ENCODE peak calls at places on chromosomes 4 and X, in seven cellular contexts. K is SK-N-SH, B is neural progenitor cell, Z is GM23338, H is MM.1S, C is HCT116, D is hepatocyte. U is an unnamed sample.

GRCh38 chrX:28391528-28391927 is 195.7 kb upstream of the IL1RAPL1 start:
- DNase-seq in C (no peak), Z (no peak), D (no peak), K (no peak), H (no peak), B (no peak), U (no peak)

GRCh38 chr4:71243434-71243833 is 95.4 kb upstream of the SLC4A4 start:
- DNase-seq in H (no peak), K (no peak), C (no peak), Z (no peak), D (no peak), B (no peak), U (no peak)

GRCh38 chr4:69984030-69984443 is 11.7 kb upstream of the STATH start:
- DNase-seq in Z (peak), K (no peak), B (peak), C (no peak), H (peak), D (peak), U (no peak)

GRCh38 chr4:14853186-14853946 is 148.9 kb upstream of the CPEB2 start:
- DNase-seq in K (no peak), C (no peak), D (peak), H (no peak), Z (peak), B (no peak), U (peak)

GRCh38 chrX:47690175-47690574 is 31.2 kb upstream of the UXT start:
- DNase-seq in C (peak), Z (no peak), B (no peak), K (no peak), H (no peak), D (no peak), U (peak)

GRCh38 chr4:98522603-98523395 is 135.6 kb downstream of the TSPAN5 start:
- DNase-seq in B (peak), K (no peak), H (no peak), C (peak), D (peak), Z (no peak), U (peak)

GRCh38 chrX:22202251-22202650 is 70.5 kb upstream of the CBLL2 start:
- DNase-seq in B (no peak), C (no peak), H (no peak), D (no peak), K (no peak), Z (no peak), U (no peak)

GRCh38 chr4:147683172-147683571 is 791 bp downstream of the PRMT9 start:
- DNase-seq in K (peak), D (peak), H (peak), Z (peak), C (no peak), B (peak), U (peak)

GRCh38 chrX:361231-362145 is 25.2 kb downstream of the PPP2R3B start:
- DNase-seq in Z (no peak), K (no peak), H (no peak), D (no peak), B (no peak), C (no peak), U (no peak)

GRCh38 chr4:140256335-140256734 is 102.4 kb upstream of the MAML3 start:
- DNase-seq in B (no peak), C (no peak), D (peak), H (peak), K (no peak), Z (no peak), U (peak)

GRCh38 chrX:9942086-9942485 is 25.1 kb upstream of the CLDN34 start:
- DNase-seq in Z (no peak), K (no peak), B (no peak), C (no peak), H (peak), D (no peak), U (no peak)

GRCh38 chr4:48173055-48173991 is 39.3 kb upstream of the TXK start:
- DNase-seq in H (no peak), B (peak), K (no peak), Z (peak), C (peak), D (peak), U (peak)

GRCh38 chr4:26609398-26609797 is 25.5 kb downstream of the TBC1D19 start:
- DNase-seq in K (no peak), B (no peak), C (no peak), Z (no peak), D (no peak), H (no peak), U (no peak)

GRCh38 chr4:632926-633325 is 7.6 kb downstream of the PDE6B start:
- DNase-seq in D (no peak), H (no peak), C (no peak), B (no peak), Z (no peak), K (no peak), U (no peak)

GRCh38 chr4:184792950-184793555 is 32.7 kb downstream of the ACSL1 start:
- DNase-seq in D (peak), Z (no peak), K (no peak), H (no peak), C (peak), B (no peak), U (peak)

GRCh38 chrX:115892787-115893671 is 277.5 kb upstream of the AGTR2 start:
- DNase-seq in D (no peak), H (peak), B (peak), C (peak), K (peak), Z (peak), U (peak)

GRCh38 chr4:152101546-152102183 is 340.9 kb upstream of the GATB start:
- DNase-seq in Z (no peak), D (no peak), H (no peak), C (no peak), K (no peak), B (no peak), U (no peak)

GRCh38 chrX:37423864-37424569 is 74.9 kb downstream of the PRRG1 start:
- DNase-seq in K (no peak), Z (peak), C (no peak), H (no peak), D (no peak), B (no peak), U (no peak)

GRCh38 chr4:25030283-25031076 is at the start of gene LGI2:
- DNase-seq in H (peak), B (peak), Z (peak), K (peak), C (no peak), D (peak), U (peak)

GRCh38 chr4:2047031-2047660 is 12.0 kb upstream of the NAT8L start:
- DNase-seq in H (no peak), C (no peak), D (no peak), K (peak), Z (no peak), B (no peak), U (no peak)

GRCh38 chr4:184386271-184386781 is 88.0 kb downstream of the IRF2 start:
- DNase-seq in H (no peak), B (no peak), K (no peak), C (no peak), D (peak), Z (peak), U (no peak)

GRCh38 chr4:40990202-40990898 is 224.0 kb downstream of the APBB2 start:
- DNase-seq in D (no peak), Z (no peak), K (no peak), C (peak), B (no peak), H (no peak), U (peak)

GRCh38 chr4:65370709-65371108 is 299.6 kb downstream of the EPHA5 start:
- DNase-seq in D (no peak), B (no peak), K (no peak), C (no peak), Z (no peak), H (no peak), U (no peak)

GRCh38 chrX:67734111-67734753 is 190.4 kb downstream of the AR start:
- DNase-seq in B (no peak), K (no peak), C (no peak), Z (no peak), D (no peak), H (no peak), U (no peak)

GRCh38 chrX:47366051-47366722 is 4.2 kb upstream of the ZNF157 start:
- DNase-seq in Z (peak), K (peak), H (peak), B (peak), C (no peak), D (peak), U (peak)

GRCh38 chr4:149223659-149224058 is 592.0 kb downstream of the IQCM start:
- DNase-seq in Z (no peak), B (no peak), C (no peak), K (no peak), H (no peak), D (no peak), U (peak)

GRCh38 chr4:26022346-26022891 is 108.4 kb downstream of the SMIM20 start:
- DNase-seq in K (no peak), B (no peak), D (peak), C (no peak), Z (no peak), H (no peak), U (peak)

GRCh38 chr4:10104211-10104990 is 12.2 kb downstream of the WDR1 start:
- DNase-seq in H (peak), K (no peak), Z (no peak), D (no peak), B (peak), C (no peak), U (peak)

GRCh38 chrX:45769919-45770582 is 569.4 kb upstream of the DIPK2B start:
- DNase-seq in D (peak), Z (no peak), K (peak), C (no peak), H (no peak), B (peak), U (peak)

GRCh38 chrX:31376408-31376807 is 304.6 kb upstream of the FTHL17 start:
- DNase-seq in K (no peak), B (no peak), D (no peak), C (no peak), Z (no peak), H (no peak), U (no peak)

GRCh38 chrX:126770179-126770578 is 49.4 kb upstream of the PRR32 start:
- DNase-seq in B (peak), K (peak), H (peak), D (peak), C (no peak), Z (peak), U (peak)

GRCh38 chr4:83011779-83012630 is 1.4 kb upstream of the LIN54 start:
- DNase-seq in K (no peak), C (no peak), Z (peak), H (peak), B (no peak), D (peak), U (peak)

GRCh38 chrX:118251251-118251650 is 94.7 kb upstream of the WDR44 start:
- DNase-seq in Z (no peak), D (no peak), B (no peak), K (no peak), H (no peak), C (no peak), U (peak)

GRCh38 chrX:118255921-118256320 is 90.0 kb upstream of the WDR44 start:
- DNase-seq in H (no peak), B (no peak), D (no peak), C (no peak), Z (no peak), K (no peak), U (no peak)

GRCh38 chrX:118257781-118258180 is 88.1 kb upstream of the WDR44 start:
- DNase-seq in Z (no peak), C (no peak), B (no peak), H (no peak), K (no peak), D (no peak), U (no peak)

GRCh38 chrX:118252967-118253366 is 92.9 kb upstream of the WDR44 start:
- DNase-seq in K (no peak), H (no peak), D (no peak), B (no peak), Z (no peak), C (no peak), U (no peak)

DNA sequence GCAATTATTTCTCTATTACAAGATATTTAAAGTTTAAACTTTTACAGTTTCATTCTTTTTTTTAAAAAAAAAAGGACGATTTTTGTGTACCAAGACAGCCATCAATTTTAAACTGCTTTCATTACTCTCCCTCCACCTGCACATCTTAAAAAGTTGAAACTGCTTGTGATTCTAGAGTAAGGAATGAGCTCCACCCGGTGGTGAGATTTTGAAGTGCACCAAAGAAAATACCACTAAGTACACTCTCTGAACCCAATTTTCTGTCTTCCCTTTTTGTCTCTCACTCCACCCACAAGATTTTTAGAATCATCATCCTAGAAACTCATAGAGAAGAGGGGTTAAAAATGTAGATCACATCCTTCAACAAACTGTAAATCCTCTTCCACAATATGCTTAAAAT is 91.3 kb upstream of the WDR44 start:
- DNase-seq in Z (peak), C (peak), H (peak), B (peak), K (peak), D (peak), U (peak)
- TF ChIP-seq EZH2phosphoT487 in Z (no peak), C (no peak), H (no peak), B (no peak), K (no peak), D (no peak), U (no peak)

GRCh38 chr4:138804705-138805104 is 210.9 kb upstream of the NOCT start:
- DNase-seq in K (no peak), C (no peak), D (peak), H (no peak), B (peak), Z (no peak), U (peak)

GRCh38 chr4:138796761-138797160 is 218.8 kb upstream of the NOCT start:
- DNase-seq in Z (no peak), B (no peak), D (no peak), H (no peak), C (no peak), K (no peak), U (no peak)

GRCh38 chr4:138798404-138798803 is 217.2 kb upstream of the NOCT start:
- DNase-seq in Z (no peak), D (no peak), K (no peak), C (no peak), H (no peak), B (no peak), U (no peak)

GRCh38 chr4:138797646-138798045 is 217.9 kb upstream of the NOCT start:
- DNase-seq in D (no peak), B (no peak), Z (no peak), H (no peak), K (no peak), C (no peak), U (no peak)

DNA sequence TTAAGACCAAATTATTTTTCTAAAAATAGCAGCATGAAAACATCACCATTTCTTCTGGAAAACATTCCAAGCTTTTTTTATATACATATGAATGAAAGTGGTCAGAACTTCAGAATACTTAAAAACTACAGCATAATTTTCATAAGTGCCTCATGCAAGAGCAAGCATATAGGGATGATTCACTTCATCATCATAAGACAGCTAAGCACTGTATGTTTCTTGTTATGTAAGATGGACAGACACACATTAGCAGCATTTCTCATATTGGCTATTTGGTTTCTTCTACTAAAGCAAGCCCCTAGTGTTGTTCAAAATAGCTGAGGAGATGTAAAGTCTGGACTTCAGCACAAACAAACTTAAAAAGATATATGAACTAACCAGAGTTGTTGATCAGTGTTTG is 213.1 kb upstream of the NOCT start:
- DNase-seq in H (no peak), C (no peak), Z (no peak), K (no peak), B (no peak), D (no peak), U (no peak)
- TF ChIP-seq EZH2phosphoT487 in H (no peak), C (no peak), Z (no peak), K (no peak), B (no peak), D (no peak), U (no peak)

DNA sequence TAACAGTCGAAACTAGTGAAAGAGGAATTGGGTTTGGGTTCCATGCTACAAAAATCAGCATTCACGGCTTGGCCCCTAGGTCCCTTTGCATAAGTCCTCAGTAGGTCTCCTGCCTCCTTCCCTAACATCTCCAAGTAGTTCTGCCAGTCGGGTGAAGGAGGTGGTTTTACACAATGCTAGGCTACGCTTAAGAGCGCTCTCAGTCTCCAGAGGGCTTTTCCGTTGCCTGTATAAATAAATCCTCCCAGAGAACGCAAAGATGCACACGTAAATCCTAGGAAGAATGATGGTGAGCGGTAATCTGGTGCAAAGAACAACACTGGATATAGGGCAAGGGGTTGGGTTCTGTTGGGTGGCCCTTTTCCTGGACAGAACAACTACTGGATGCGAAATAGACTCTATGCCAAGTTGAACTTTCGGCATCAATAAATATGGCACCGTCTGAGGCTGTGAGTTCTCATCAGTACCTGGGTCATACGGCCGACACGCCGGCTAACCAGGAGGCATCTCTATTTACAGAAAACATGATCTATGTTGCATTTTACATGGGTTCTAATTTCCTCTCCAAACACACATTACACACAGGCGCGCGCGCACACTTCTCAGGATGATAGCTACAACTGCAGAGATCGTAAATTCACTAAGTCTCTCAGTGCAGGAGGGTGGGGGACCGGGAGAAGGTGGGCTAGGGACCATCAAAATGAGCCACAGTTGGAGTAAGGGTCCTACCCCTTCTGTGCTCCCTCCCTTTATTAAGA is 1.3 kb downstream of the CAMK2D start:
- DNase-seq in H (peak), D (peak), C (no peak), Z (peak), B (peak), K (no peak), U (peak)
- TF ChIP-seq EZH2phosphoT487 in H (no peak), D (no peak), C (no peak), Z (no peak), B (no peak), K (no peak), U (no peak)

DNA sequence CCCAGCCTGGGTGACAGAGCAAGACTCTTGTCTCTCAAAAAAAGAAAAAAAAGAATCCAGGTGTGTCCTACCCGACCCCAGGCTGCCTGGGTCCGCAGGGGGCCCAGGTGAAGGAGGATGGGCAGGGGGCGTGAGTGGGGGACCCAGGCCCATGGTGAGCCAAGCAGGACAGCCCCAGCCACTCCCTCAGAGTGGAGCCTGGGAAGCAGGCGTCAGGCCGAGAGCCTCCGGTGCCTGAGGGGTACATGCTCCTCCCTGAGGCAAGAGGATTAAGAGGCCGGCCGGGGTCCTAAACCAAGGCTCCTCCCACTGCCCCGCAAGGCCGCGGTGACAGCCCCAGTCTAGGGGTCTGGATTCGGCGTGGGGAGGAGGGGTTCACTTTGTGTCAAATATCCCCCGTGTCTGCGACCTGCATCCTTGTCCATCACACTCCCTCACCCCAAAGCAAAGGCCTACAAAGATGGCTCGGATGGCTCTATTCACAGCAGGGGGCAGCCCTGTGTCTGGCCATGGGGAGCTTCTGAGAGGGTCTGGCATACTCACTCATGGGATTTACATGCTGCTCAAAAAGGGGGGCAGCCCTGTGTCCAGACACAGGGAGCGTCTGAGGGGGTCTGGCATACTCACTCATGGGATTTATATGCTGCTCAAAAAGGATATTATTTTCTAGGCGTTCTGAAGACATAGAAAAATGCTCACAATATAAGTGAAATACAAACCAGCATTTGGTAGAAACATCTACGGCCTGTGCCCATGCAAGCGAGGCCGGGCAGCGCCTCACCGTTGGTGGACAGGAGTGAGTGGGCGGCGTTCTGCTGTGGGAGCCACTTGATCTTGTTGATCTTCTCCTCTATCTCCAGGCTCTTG is 94.6 kb downstream of the PPP2R2C start:
- DNase-seq in Z (no peak), D (no peak), B (peak), H (no peak), K (peak), C (no peak), U (no peak)
- TF ChIP-seq EZH2phosphoT487 in Z (no peak), D (no peak), B (no peak), H (no peak), K (no peak), C (no peak), U (no peak)

GRCh38 chr4:155679343-155679742 is 12.7 kb downstream of the GUCY1A1 start:
- DNase-seq in D (peak), Z (no peak), K (no peak), H (no peak), B (peak), C (no peak), U (peak)
- TF ChIP-seq EZH2phosphoT487 in D (no peak), Z (no peak), K (no peak), H (no peak), B (no peak), C (no peak), U (no peak)

DNA sequence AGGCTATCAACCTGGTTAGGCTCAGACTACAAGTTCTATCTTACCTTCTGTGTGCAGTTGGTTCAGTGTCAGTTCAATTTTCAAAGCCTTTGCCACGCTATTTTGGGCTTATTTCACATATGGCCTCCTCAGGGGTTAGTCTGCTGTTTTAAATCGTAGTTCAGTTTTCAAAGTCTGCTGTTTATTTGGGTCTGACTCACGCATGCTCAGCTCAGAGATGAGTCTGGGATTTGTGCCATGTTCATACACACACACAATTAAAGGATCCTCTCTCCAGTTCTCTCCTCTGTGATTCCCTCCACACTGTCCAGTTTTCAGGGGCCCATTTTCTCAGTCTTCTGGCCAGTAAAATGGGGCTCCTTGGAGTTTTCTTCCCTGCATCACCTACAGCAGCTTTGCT is 32.2 kb upstream of the ZFX start:
- DNase-seq in Z (no peak), D (peak), C (no peak), B (no peak), K (no peak), H (no peak), U (peak)
- TF ChIP-seq EZH2phosphoT487 in Z (no peak), D (no peak), C (no peak), B (no peak), K (no peak), H (no peak), U (no peak)